ENCODE peak calls at places on chromosomes 4 and X, in nine cellular contexts. T is stimulated activated CD4-positive, alpha-beta T cell treated with anti-CD3 and anti-CD28 coated beads, Interleukin-15, amount 100 ng/mL, for 1 hour; Z is sciatic nerve; V is kidney tubule cell; M is IMR-90; Y is activated CD8-positive, alpha-beta memory T cell treated with anti-CD3 and anti-CD28 coated beads for 48 hours; O is foreskin fibroblast; B is T-helper 2 cell; C is EL. K is an unnamed sample.

GRCh38 chr4:38993683-38994082 is 38.5 kb downstream of the TMEM156 start:
- DNase-seq in T (no peak), Z (no peak), V (no peak), M (no peak), Y (no peak), O (no peak), B (no peak), C (no peak), K (no peak)

GRCh38 chr4:98510757-98511517 is 147.5 kb downstream of the TSPAN5 start:
- DNase-seq in T (no peak), Z (no peak), V (peak; percentile 26), M (peak; percentile 88), Y (no peak), O (peak; percentile 85), B (no peak), C (peak; percentile 83), K (no peak)

GRCh38 chr4:38160487-38161207 is 200.4 kb downstream of the PTTG2 start:
- DNase-seq in T (peak; percentile 13), Z (no peak), V (peak; percentile 99), M (peak; percentile 99), Y (no peak), O (peak; percentile 97), B (peak; percentile 40), C (peak; percentile 96), K (peak; percentile 53)

GRCh38 chrX:20029728-20030127 is 38.9 kb upstream of the BCLAF3 start:
- DNase-seq in T (no peak), Z (no peak), V (peak; percentile 75), M (no peak), Y (no peak), O (no peak), B (no peak), C (no peak), K (no peak)

GRCh38 chrX:100863326-100863854 is 10.8 kb downstream of the NOX1 start:
- DNase-seq in T (no peak), Z (no peak), V (no peak), M (no peak), Y (no peak), O (no peak), B (no peak), C (no peak), K (no peak)

GRCh38 chrX:15493118-15494082 is at the start of gene PIR:
- DNase-seq in T (no peak), Z (peak; percentile 91), V (peak; percentile 91), M (peak; percentile 80), Y (peak; percentile 15), O (peak; percentile 73), B (peak; percentile 6), C (peak; percentile 80), K (peak; percentile 91)

GRCh38 chr4:5391492-5391891 is 316.9 kb downstream of the EVC2 start:
- DNase-seq in T (no peak), Z (no peak), V (no peak), M (no peak), Y (no peak), O (no peak), B (no peak), C (peak; percentile 41), K (no peak)

GRCh38 chrX:153564047-153564606 is 34.8 kb downstream of the CCNQ start:
- DNase-seq in T (no peak), Z (no peak), V (no peak), M (no peak), Y (no peak), O (no peak), B (no peak), C (no peak), K (no peak)

GRCh38 chrX:132730726-132731125 is 227.7 kb downstream of the HS6ST2 start:
- DNase-seq in T (no peak), Z (no peak), V (no peak), M (no peak), Y (no peak), O (no peak), B (no peak), C (no peak), K (no peak)

GRCh38 chr4:152328595-152328994 is 207.3 kb downstream of the FBXW7 start:
- DNase-seq in T (no peak), Z (no peak), V (no peak), M (no peak), Y (no peak), O (no peak), B (no peak), C (peak; percentile 70), K (no peak)

GRCh38 chrX:35919536-35920309 is at the start of gene CFAP47:
- DNase-seq in T (no peak), Z (no peak), V (peak; percentile 49), M (no peak), Y (no peak), O (no peak), B (no peak), C (no peak), K (no peak)

K was measured in coronary artery.